ENCODE peak calls at places on chromosomes 12 and 14, in five cellular contexts. I is WTC11, B is A549, D is HCT116, M is endothelial cell of umbilical vein. X is an unnamed sample.
A peak's percentile ranks its signal among the peaks of the same experiment; 100 is the strongest.

GRCh38 chr12:109759595-109759994 is 46.0 kb downstream of the FAM222A start:
- DNase-seq in M (no peak), I (peak; percentile 11), B (no peak), D (no peak), X (no peak)

GRCh38 chr12:121005346-121005815 is 10.9 kb downstream of the C12orf43 start:
- DNase-seq in M (peak; percentile 61), D (peak; percentile 46), I (peak; percentile 84), B (peak; percentile 79), X (peak; percentile 78)

GRCh38 chr12:28777603-28778365 is 371.3 kb upstream of the FAR2 start:
- DNase-seq in M (no peak), D (no peak), B (no peak), I (no peak), X (no peak)

GRCh38 chr12:64670039-64670438 is 59.7 kb downstream of the RASSF3 start:
- DNase-seq in M (peak; percentile 41), D (no peak), I (no peak), B (no peak), X (no peak)

GRCh38 chr14:22668417-22668816 is 24.3 kb upstream of the OR6J1 start:
- DNase-seq in M (no peak), I (no peak), D (no peak), B (peak; percentile 24), X (no peak)

GRCh38 chr14:75323571-75323970 is 44.9 kb downstream of the FOS start:
- DNase-seq in M (no peak), D (no peak), B (no peak), I (no peak), X (no peak)

GRCh38 chr12:68364893-68365725 is 32.9 kb upstream of the MDM1 start:
- DNase-seq in D (peak; percentile 57), I (peak; percentile 88), M (peak; percentile 90), B (peak; percentile 96), X (peak; percentile 100)

GRCh38 chr12:117450186-117450585 is 88.8 kb upstream of the NOS1 start:
- DNase-seq in D (no peak), M (no peak), I (no peak), B (no peak), X (no peak)

GRCh38 chr14:100609331-100609870 is 22.2 kb upstream of the BEGAIN start:
- DNase-seq in M (no peak), I (no peak), B (no peak), D (no peak), X (no peak)

GRCh38 chr14:74552623-74553022 is 59.1 kb downstream of the ISCA2 start:
- DNase-seq in D (no peak), B (no peak), M (peak; percentile 63), I (no peak), X (no peak)

GRCh38 chr14:34069854-34070582 is 119.1 kb upstream of the EGLN3 start:
- DNase-seq in M (no peak), D (no peak), I (no peak), B (no peak), X (no peak)

GRCh38 chr14:105419305-105420091 is at the start of gene MTA1:
- DNase-seq in I (no peak), M (no peak), B (no peak), D (no peak), X (peak; percentile 63)

GRCh38 chr14:104394606-104394910 is 185.0 kb upstream of the C14orf180 start:
- DNase-seq in B (no peak), D (no peak), I (no peak), M (no peak), X (no peak)

GRCh38 chr12:126914170-126914796 is 1352.7 kb upstream of the TMEM132C start:
- DNase-seq in I (no peak), B (no peak), M (no peak), D (no peak), X (no peak)

GRCh38 chr12:6765634-6766581 is at the start of gene PTMS:
- DNase-seq in B (peak; percentile 99), M (peak; percentile 81), D (peak; percentile 83), I (peak; percentile 86), X (peak; percentile 59)

GRCh38 chr12:124620606-124621295 is 53.3 kb upstream of the NCOR2 start:
- DNase-seq in D (no peak), M (no peak), I (no peak), B (no peak), X (no peak)

GRCh38 chr12:53701518-53702264 is 25.6 kb downstream of the CALCOCO1 start:
- DNase-seq in D (peak; percentile 60), B (peak; percentile 76), M (peak; percentile 69), I (peak; percentile 90), X (peak; percentile 81)

GRCh38 chr14:90452366-90452765 is 55.5 kb downstream of the CALM1 start:
- DNase-seq in D (no peak), B (no peak), M (no peak), I (no peak), X (no peak)

GRCh38 chr12:117119592-117120198 is 20.5 kb upstream of the TESC start:
- DNase-seq in B (peak; percentile 72), D (peak; percentile 51), M (no peak), I (peak; percentile 69), X (peak; percentile 84)

GRCh38 chr12:107356266-107356936 is 263.1 kb upstream of the CRY1 start:
- DNase-seq in I (no peak), D (no peak), B (peak; percentile 64), M (no peak), X (peak; percentile 11)

GRCh38 chr12:57229041-57229633 is 374 bp upstream of the SHMT2 start:
- DNase-seq in D (no peak), I (no peak), M (no peak), B (no peak), X (peak; percentile 84)

GRCh38 chr12:100199347-100200136 is 1.1 kb upstream of the ACTR6 start:
- DNase-seq in D (peak; percentile 52), I (peak; percentile 89), M (peak; percentile 20), B (peak; percentile 73), X (peak; percentile 85)

GRCh38 chr14:95253039-95253620 is 66.6 kb downstream of the CLMN start:
- DNase-seq in M (peak; percentile 29), D (no peak), I (no peak), B (peak; percentile 16), X (no peak)

GRCh38 chr14:73269729-73270651 is 32.7 kb downstream of the PAPLN start:
- DNase-seq in B (no peak), I (peak; percentile 46), M (peak; percentile 61), D (no peak), X (no peak)
- TF ChIP-seq MAX in B (no peak), I (no peak), M (no peak), D (no peak), X (no peak)

GRCh38 chr14:24092110-24092959 is 1.8 kb upstream of the PCK2 start:
- DNase-seq in I (no peak), M (no peak), D (no peak), B (no peak), X (no peak)
- TF ChIP-seq MAX in I (no peak), M (no peak), D (no peak), B (no peak), X (no peak)

GRCh38 chr14:69047255-69047654 is 68.2 kb upstream of the ACTN1 start:
- DNase-seq in B (no peak), M (no peak), D (no peak), I (no peak), X (no peak)

GRCh38 chr14:69048456-69048855 is 69.4 kb upstream of the ACTN1 start:
- DNase-seq in M (peak; percentile 58), I (no peak), B (no peak), D (no peak), X (no peak)

GRCh38 chr14:69050235-69051184 is 71.4 kb upstream of the ACTN1 start:
- DNase-seq in B (no peak), I (no peak), M (peak; percentile 51), D (no peak), X (no peak)

GRCh38 chr14:69052181-69052601 is 73.1 kb upstream of the ACTN1 start:
- DNase-seq in B (no peak), I (no peak), M (peak; percentile 95), D (no peak), X (no peak)

GRCh38 chr14:69049675-69050074 is 70.6 kb upstream of the ACTN1 start:
- DNase-seq in I (no peak), M (peak; percentile 96), D (no peak), B (no peak), X (no peak)
- TF ChIP-seq MAX in I (no peak), M (no peak), D (no peak), B (no peak), X (no peak)

DNA sequence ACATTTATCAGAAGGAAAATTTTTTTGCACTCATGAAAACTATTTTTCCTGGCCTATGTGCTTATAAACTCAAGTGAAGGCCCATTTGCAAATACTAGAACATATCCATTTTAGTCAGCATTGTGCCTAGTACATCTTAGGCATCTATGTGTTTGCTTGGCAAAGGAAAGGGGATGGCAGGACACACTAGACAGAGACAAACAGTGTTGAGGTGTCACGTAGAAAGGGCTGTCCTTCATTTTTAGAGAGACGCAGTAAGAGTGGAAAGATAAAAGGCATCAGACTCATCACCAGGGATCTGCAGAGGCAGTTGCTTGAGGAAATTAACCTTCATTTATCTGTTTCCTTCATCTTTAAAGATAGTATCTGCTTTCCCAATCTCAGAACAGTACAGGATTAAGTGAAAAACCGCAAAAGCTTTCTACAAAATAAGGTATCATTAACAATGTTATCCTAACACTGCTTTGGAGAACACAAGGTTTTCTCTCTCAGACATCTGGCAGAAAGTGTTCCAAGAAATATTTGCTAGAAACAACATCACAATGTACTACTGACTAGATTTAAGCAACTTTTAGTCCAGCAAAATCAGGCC is 2.1 kb downstream of the YBX3 start:
- DNase-seq in B (no peak), M (peak; percentile 34), D (no peak), I (no peak), X (peak; percentile 5)
- TF ChIP-seq MAX in B (no peak), M (no peak), D (no peak), I (no peak), X (no peak)

GRCh38 chr12:129190827-129191226 is 337.5 kb downstream of the GLT1D1 start:
- DNase-seq in B (no peak), M (no peak), I (peak; percentile 15), D (no peak), X (no peak)

GRCh38 chr12:129196927-129197326 is 343.6 kb downstream of the GLT1D1 start:
- DNase-seq in D (no peak), B (no peak), M (no peak), I (no peak), X (no peak)

GRCh38 chr12:129195081-129195480 is 341.8 kb downstream of the GLT1D1 start:
- DNase-seq in I (no peak), D (no peak), M (no peak), B (no peak), X (no peak)

GRCh38 chr12:129193263-129193871 is 340.1 kb downstream of the GLT1D1 start:
- DNase-seq in B (peak; percentile 29), I (peak; percentile 32), D (no peak), M (no peak), X (peak; percentile 57)
- TF ChIP-seq MAX in B (no peak), I (no peak), D (no peak), M (no peak), X (no peak)

GRCh38 chr12:113241191-113242017 is 20.1 kb downstream of the TPCN1 start:
- DNase-seq in M (peak; percentile 36), B (peak; percentile 66), I (no peak), D (no peak), X (peak; percentile 43)
- TF ChIP-seq MAX in M (no peak), B (no peak), I (no peak), D (no peak), X (peak; percentile 17)

GRCh38 chr14:103227076-103227475 is 103.8 kb downstream of the TNFAIP2 start:
- DNase-seq in B (no peak), M (no peak), I (no peak), D (no peak), X (no peak)
- TF ChIP-seq MAX in B (no peak), M (no peak), I (no peak), D (no peak), X (no peak)

GRCh38 chr12:70317781-70318180 is 48.3 kb upstream of the KCNMB4 start:
- DNase-seq in D (no peak), M (no peak), I (no peak), B (no peak), X (peak; percentile 56)
- TF ChIP-seq MAX in D (no peak), M (no peak), I (no peak), B (no peak), X (no peak)

GRCh38 chr14:96256420-96256819 is 410 bp downstream of the BDKRB1 start:
- DNase-seq in B (no peak), M (peak; percentile 6), I (no peak), D (no peak), X (no peak)
- TF ChIP-seq MAX in B (no peak), M (no peak), I (no peak), D (no peak), X (no peak)